ENCODE peak calls at places on chromosome X, in nine cellular contexts. B is HT-29, C is H7, Q is GM04503, M is globus pallidus, A is NAMALWA, L is T-helper 17 cell, P is T-cell, R is H9. O is an unnamed sample.
A peak's percentile ranks its signal among the peaks of the same experiment; 100 is the strongest.

GRCh38 chrX:139691843-139692505 is 16.0 kb downstream of the MCF2 start:
- DNase-seq in B (no peak), C (peak; percentile 49), Q (no peak), M (no peak), A (no peak), L (no peak), P (no peak), R (peak; percentile 33), O (no peak)

GRCh38 chrX:16892504-16893362 is 22.6 kb upstream of the RBBP7 start:
- DNase-seq in B (peak; percentile 94), C (peak; percentile 82), Q (peak; percentile 27), M (peak; percentile 80), A (peak; percentile 84), L (peak; percentile 21), P (no peak), R (peak; percentile 92), O (no peak)

GRCh38 chrX:70196961-70197805 is 19.9 kb downstream of the DGAT2L6 start:
- DNase-seq in B (peak; percentile 78), C (peak; percentile 57), Q (no peak), M (peak; percentile 5), A (peak; percentile 78), L (peak; percentile 18), P (peak; percentile 29), R (peak; percentile 51), O (peak; percentile 14)

GRCh38 chrX:15043538-15043937 is 170.3 kb downstream of the MOSPD2 start:
- DNase-seq in B (no peak), C (no peak), Q (no peak), M (no peak), A (no peak), L (no peak), P (no peak), R (no peak), O (no peak)

GRCh38 chrX:153643431-153644351 is 3.3 kb upstream of the DUSP9 start:
- DNase-seq in B (no peak), C (peak; percentile 87), Q (no peak), M (no peak), A (no peak), L (no peak), P (no peak), R (peak; percentile 28), O (no peak)

GRCh38 chrX:152897216-152898144 is at the start of gene ZNF185:
- DNase-seq in B (peak; percentile 52), C (peak; percentile 94), Q (no peak), M (no peak), A (no peak), L (no peak), P (no peak), R (peak; percentile 90), O (no peak)

GRCh38 chrX:18098704-18099103 is 122.0 kb downstream of the BEND2 start:
- DNase-seq in B (no peak), C (peak; percentile 49), Q (no peak), M (peak; percentile 3), A (no peak), L (no peak), P (no peak), R (peak; percentile 29), O (no peak)

GRCh38 chrX:41337140-41337539 is 3.2 kb downstream of the DDX3X start:
- DNase-seq in B (no peak), C (no peak), Q (no peak), M (no peak), A (peak; percentile 18), L (no peak), P (no peak), R (no peak), O (no peak)

GRCh38 chrX:43618376-43619205 is 37.5 kb upstream of the MAOA start:
- DNase-seq in B (no peak), C (peak; percentile 64), Q (no peak), M (no peak), A (no peak), L (no peak), P (no peak), R (peak; percentile 76), O (no peak)

GRCh38 chrX:46597774-46598173 is 24.2 kb downstream of the CHST7 start:
- DNase-seq in B (no peak), C (no peak), Q (no peak), M (no peak), A (no peak), L (no peak), P (no peak), R (no peak), O (no peak)

GRCh38 chrX:77617206-77617605 is 168.8 kb downstream of the ATRX start:
- DNase-seq in B (no peak), C (no peak), Q (no peak), M (no peak), A (no peak), L (no peak), P (no peak), R (no peak), O (no peak)

GRCh38 chrX:103363046-103363445 is 6.7 kb downstream of the TCEAL9 start:
- DNase-seq in B (no peak), C (no peak), Q (no peak), M (no peak), A (no peak), L (no peak), P (no peak), R (no peak), O (no peak)

GRCh38 chrX:150899191-150899757 is 806 bp upstream of the CD99L2 start:
- DNase-seq in B (peak; percentile 30), C (peak; percentile 57), Q (no peak), M (peak; percentile 37), A (peak; percentile 60), L (peak; percentile 10), P (no peak), R (peak; percentile 58), O (peak; percentile 30)

GRCh38 chrX:40644821-40645358 is 2.5 kb downstream of the CXorf38 start:
- DNase-seq in B (peak; percentile 48), C (no peak), Q (peak; percentile 52), M (peak; percentile 54), A (peak; percentile 74), L (peak; percentile 20), P (peak; percentile 13), R (no peak), O (peak; percentile 26)

GRCh38 chrX:10240918-10241317 is 84.1 kb downstream of the CLCN4 start:
- DNase-seq in B (no peak), C (no peak), Q (peak; percentile 52), M (no peak), A (no peak), L (no peak), P (no peak), R (no peak), O (no peak)

GRCh38 chrX:74420194-74421035 is 878 bp upstream of the SLC16A2 start:
- DNase-seq in B (no peak), C (peak; percentile 85), Q (no peak), M (peak; percentile 68), A (no peak), L (no peak), P (peak; percentile 7), R (peak; percentile 76), O (no peak)

GRCh38 chrX:133958997-133959688 is 26.3 kb downstream of the GPC3 start:
- DNase-seq in B (peak; percentile 12), C (no peak), Q (no peak), M (no peak), A (no peak), L (no peak), P (no peak), R (no peak), O (no peak)

GRCh38 chrX:100373673-100374072 is 36.4 kb downstream of the PCDH19 start:
- DNase-seq in B (no peak), C (no peak), Q (no peak), M (no peak), A (no peak), L (no peak), P (no peak), R (no peak), O (no peak)

GRCh38 chrX:11209798-11210197 is 83.4 kb upstream of the AMELX start:
- DNase-seq in B (no peak), C (no peak), Q (no peak), M (no peak), A (no peak), L (no peak), P (no peak), R (no peak), O (no peak)

GRCh38 chrX:21382715-21383114 is 8.5 kb downstream of the CNKSR2 start:
- DNase-seq in B (peak; percentile 1), C (no peak), Q (no peak), M (no peak), A (peak; percentile 2), L (no peak), P (no peak), R (no peak), O (no peak)

GRCh38 chrX:119194631-119195030 is 41.5 kb upstream of the PGRMC1 start:
- DNase-seq in B (peak; percentile 27), C (no peak), Q (no peak), M (no peak), A (peak; percentile 23), L (no peak), P (no peak), R (no peak), O (no peak)

GRCh38 chrX:120238947-120239346 is 11.7 kb upstream of the ZBTB33 start:
- DNase-seq in B (no peak), C (no peak), Q (no peak), M (no peak), A (no peak), L (no peak), P (no peak), R (no peak), O (no peak)

GRCh38 chrX:68498508-68499379 is at the start of gene YIPF6:
- DNase-seq in B (peak; percentile 77), C (peak; percentile 72), Q (no peak), M (peak; percentile 69), A (peak; percentile 55), L (peak; percentile 38), P (peak; percentile 25), R (peak; percentile 69), O (peak; percentile 58)

GRCh38 chrX:10176121-10177003 is 19.6 kb downstream of the CLCN4 start:
- DNase-seq in B (no peak), C (no peak), Q (no peak), M (no peak), A (no peak), L (no peak), P (no peak), R (no peak), O (no peak)

GRCh38 chrX:120564925-120565324 is 4.2 kb upstream of the CUL4B start:
- DNase-seq in B (no peak), C (no peak), Q (no peak), M (no peak), A (peak; percentile 3), L (no peak), P (no peak), R (no peak), O (no peak)

GRCh38 chrX:36334508-36335015 is 415.0 kb downstream of the CFAP47 start:
- DNase-seq in B (no peak), C (no peak), Q (no peak), M (no peak), A (no peak), L (no peak), P (no peak), R (no peak), O (no peak)

GRCh38 chrX:53186363-53186762 is 38.6 kb downstream of the KDM5C start:
- DNase-seq in B (no peak), C (peak; percentile 6), Q (peak; percentile 3), M (no peak), A (no peak), L (no peak), P (no peak), R (no peak), O (no peak)

GRCh38 chrX:1443496-1444075 is 9.1 kb downstream of the ASMTL start:
- DNase-seq in B (no peak), C (no peak), Q (no peak), M (no peak), A (no peak), L (no peak), P (no peak), R (peak; percentile 7), O (no peak)

GRCh38 chrX:639151-639550 is 8.6 kb downstream of the SHOX start:
- DNase-seq in B (no peak), C (no peak), Q (no peak), M (no peak), A (no peak), L (no peak), P (no peak), R (no peak), O (no peak)